ENCODE peak calls at places on chromosomes 7 and 10, in six cellular contexts. One of them, this sample, is unnamed.

GRCh38 chr7:19491821-19492452 is 216.9 kb downstream of the POLR1F start:
- DNase-seq in NCI-H510A: no peak
- DNase-seq in HTR-8/SVneo: peak
- DNase-seq in T1000: no peak
- DNase-seq in naive thymus-derived CD8-positive, alpha-beta T cell: no peak
- DNase-seq in glutamatergic neuron: no peak
- DNase-seq in this sample: peak

GRCh38 chr7:140155428-140155827 is 21.4 kb downstream of the KDM7A start:
- DNase-seq in NCI-H510A: no peak
- DNase-seq in HTR-8/SVneo: no peak
- DNase-seq in T1000: no peak
- DNase-seq in naive thymus-derived CD8-positive, alpha-beta T cell: no peak
- DNase-seq in glutamatergic neuron: no peak
- DNase-seq in this sample: no peak

GRCh38 chr10:66187096-66187733 is 738.6 kb upstream of the LRRTM3 start:
- DNase-seq in NCI-H510A: no peak
- DNase-seq in HTR-8/SVneo: no peak
- DNase-seq in T1000: no peak
- DNase-seq in naive thymus-derived CD8-positive, alpha-beta T cell: no peak
- DNase-seq in glutamatergic neuron: no peak
- DNase-seq in this sample: no peak

GRCh38 chr10:59754951-59755350 is 1.7 kb upstream of the MRLN start:
- DNase-seq in NCI-H510A: no peak
- DNase-seq in HTR-8/SVneo: no peak
- DNase-seq in T1000: no peak
- DNase-seq in naive thymus-derived CD8-positive, alpha-beta T cell: no peak
- DNase-seq in glutamatergic neuron: no peak
- DNase-seq in this sample: no peak

GRCh38 chr10:34494012-34494411 is 321.1 kb downstream of the PARD3 start:
- DNase-seq in NCI-H510A: no peak
- DNase-seq in HTR-8/SVneo: peak
- DNase-seq in T1000: no peak
- DNase-seq in naive thymus-derived CD8-positive, alpha-beta T cell: no peak
- DNase-seq in glutamatergic neuron: no peak
- DNase-seq in this sample: peak

GRCh38 chr7:157564518-157565177 is 227.8 kb downstream of the DNAJB6 start:
- DNase-seq in NCI-H510A: no peak
- DNase-seq in HTR-8/SVneo: peak
- DNase-seq in T1000: no peak
- DNase-seq in naive thymus-derived CD8-positive, alpha-beta T cell: no peak
- DNase-seq in glutamatergic neuron: no peak
- DNase-seq in this sample: peak

GRCh38 chr10:89785095-89785494 is 83.7 kb downstream of the KIF20B start:
- DNase-seq in NCI-H510A: no peak
- DNase-seq in HTR-8/SVneo: no peak
- DNase-seq in T1000: no peak
- DNase-seq in naive thymus-derived CD8-positive, alpha-beta T cell: no peak
- DNase-seq in glutamatergic neuron: no peak
- DNase-seq in this sample: peak

GRCh38 chr7:140041626-140042385 is 20.9 kb downstream of the PARP12 start:
- DNase-seq in NCI-H510A: no peak
- DNase-seq in HTR-8/SVneo: no peak
- DNase-seq in T1000: no peak
- DNase-seq in naive thymus-derived CD8-positive, alpha-beta T cell: no peak
- DNase-seq in glutamatergic neuron: no peak
- DNase-seq in this sample: no peak

GRCh38 chr7:34036069-34036920 is 131.0 kb downstream of the BMPER start:
- DNase-seq in NCI-H510A: no peak
- DNase-seq in HTR-8/SVneo: no peak
- DNase-seq in T1000: no peak
- DNase-seq in naive thymus-derived CD8-positive, alpha-beta T cell: no peak
- DNase-seq in glutamatergic neuron: no peak
- DNase-seq in this sample: no peak

GRCh38 chr7:6156734-6157133 is 115.7 kb downstream of the CYTH3 start:
- DNase-seq in NCI-H510A: no peak
- DNase-seq in HTR-8/SVneo: no peak
- DNase-seq in T1000: no peak
- DNase-seq in naive thymus-derived CD8-positive, alpha-beta T cell: no peak
- DNase-seq in glutamatergic neuron: no peak
- DNase-seq in this sample: no peak

GRCh38 chr7:50491209-50491608 is 41.1 kb upstream of the FIGNL1 start:
- DNase-seq in NCI-H510A: no peak
- DNase-seq in HTR-8/SVneo: no peak
- DNase-seq in T1000: no peak
- DNase-seq in naive thymus-derived CD8-positive, alpha-beta T cell: no peak
- DNase-seq in glutamatergic neuron: no peak
- DNase-seq in this sample: no peak

GRCh38 chr7:139695616-139696015 is 82.2 kb downstream of the HIPK2 start:
- DNase-seq in NCI-H510A: no peak
- DNase-seq in HTR-8/SVneo: no peak
- DNase-seq in T1000: no peak
- DNase-seq in naive thymus-derived CD8-positive, alpha-beta T cell: no peak
- DNase-seq in glutamatergic neuron: no peak
- DNase-seq in this sample: no peak

GRCh38 chr7:150357277-150357676 is 11.3 kb upstream of the REPIN1 start:
- DNase-seq in NCI-H510A: peak
- DNase-seq in HTR-8/SVneo: no peak
- DNase-seq in T1000: no peak
- DNase-seq in naive thymus-derived CD8-positive, alpha-beta T cell: peak
- DNase-seq in glutamatergic neuron: no peak
- DNase-seq in this sample: no peak

GRCh38 chr7:92731327-92732063 is 104.9 kb downstream of the CDK6 start:
- DNase-seq in NCI-H510A: no peak
- DNase-seq in HTR-8/SVneo: no peak
- DNase-seq in T1000: no peak
- DNase-seq in naive thymus-derived CD8-positive, alpha-beta T cell: no peak
- DNase-seq in glutamatergic neuron: no peak
- DNase-seq in this sample: peak

GRCh38 chr10:125022671-125023070 is 80.7 kb downstream of the ZRANB1 start:
- DNase-seq in NCI-H510A: no peak
- DNase-seq in HTR-8/SVneo: no peak
- DNase-seq in T1000: no peak
- DNase-seq in naive thymus-derived CD8-positive, alpha-beta T cell: no peak
- DNase-seq in glutamatergic neuron: no peak
- DNase-seq in this sample: no peak

GRCh38 chr10:71766717-71767419 is 6.5 kb downstream of the VSIR start:
- DNase-seq in NCI-H510A: no peak
- DNase-seq in HTR-8/SVneo: peak
- DNase-seq in T1000: peak
- DNase-seq in naive thymus-derived CD8-positive, alpha-beta T cell: no peak
- DNase-seq in glutamatergic neuron: no peak
- DNase-seq in this sample: peak

GRCh38 chr7:150586778-150587152 is 19.6 kb downstream of the GIMAP4 start:
- DNase-seq in NCI-H510A: no peak
- DNase-seq in HTR-8/SVneo: no peak
- DNase-seq in T1000: no peak
- DNase-seq in naive thymus-derived CD8-positive, alpha-beta T cell: no peak
- DNase-seq in glutamatergic neuron: no peak
- DNase-seq in this sample: no peak

GRCh38 chr10:44300666-44301649 is 83.9 kb downstream of the CXCL12 start:
- DNase-seq in NCI-H510A: no peak
- DNase-seq in HTR-8/SVneo: peak
- DNase-seq in T1000: peak
- DNase-seq in naive thymus-derived CD8-positive, alpha-beta T cell: no peak
- DNase-seq in glutamatergic neuron: no peak
- DNase-seq in this sample: peak

GRCh38 chr7:95491201-95491600 is 5.5 kb downstream of the ASB4 start:
- DNase-seq in NCI-H510A: no peak
- DNase-seq in HTR-8/SVneo: no peak
- DNase-seq in T1000: no peak
- DNase-seq in naive thymus-derived CD8-positive, alpha-beta T cell: no peak
- DNase-seq in glutamatergic neuron: no peak
- DNase-seq in this sample: no peak

GRCh38 chr7:2626498-2627117 is 5.2 kb upstream of the TTYH3 start:
- DNase-seq in NCI-H510A: no peak
- DNase-seq in HTR-8/SVneo: no peak
- DNase-seq in T1000: no peak
- DNase-seq in naive thymus-derived CD8-positive, alpha-beta T cell: no peak
- DNase-seq in glutamatergic neuron: no peak
- DNase-seq in this sample: no peak

GRCh38 chr7:1542841-1543747 is 12.6 kb downstream of the MAFK start:
- DNase-seq in NCI-H510A: no peak
- DNase-seq in HTR-8/SVneo: no peak
- DNase-seq in T1000: no peak
- DNase-seq in naive thymus-derived CD8-positive, alpha-beta T cell: no peak
- DNase-seq in glutamatergic neuron: peak
- DNase-seq in this sample: no peak

GRCh38 chr10:5632430-5632829 is 34.0 kb downstream of the ASB13 start:
- DNase-seq in NCI-H510A: no peak
- DNase-seq in HTR-8/SVneo: no peak
- DNase-seq in T1000: no peak
- DNase-seq in naive thymus-derived CD8-positive, alpha-beta T cell: no peak
- DNase-seq in glutamatergic neuron: no peak
- DNase-seq in this sample: peak

GRCh38 chr10:102322914-102323313 is 72.6 kb upstream of the NFKB2 start:
- DNase-seq in NCI-H510A: no peak
- DNase-seq in HTR-8/SVneo: no peak
- DNase-seq in T1000: no peak
- DNase-seq in naive thymus-derived CD8-positive, alpha-beta T cell: peak
- DNase-seq in glutamatergic neuron: no peak
- DNase-seq in this sample: no peak

GRCh38 chr10:34319197-34319846 is 495.8 kb downstream of the PARD3 start:
- DNase-seq in NCI-H510A: peak
- DNase-seq in HTR-8/SVneo: peak
- DNase-seq in T1000: peak
- DNase-seq in naive thymus-derived CD8-positive, alpha-beta T cell: no peak
- DNase-seq in glutamatergic neuron: no peak
- DNase-seq in this sample: peak

GRCh38 chr7:105828141-105828540 is 48.3 kb downstream of the ATXN7L1 start:
- DNase-seq in NCI-H510A: no peak
- DNase-seq in HTR-8/SVneo: no peak
- DNase-seq in T1000: no peak
- DNase-seq in naive thymus-derived CD8-positive, alpha-beta T cell: no peak
- DNase-seq in glutamatergic neuron: no peak
- DNase-seq in this sample: no peak

GRCh38 chr7:151435971-151436370 is 4.0 kb downstream of the CRYGN start:
- DNase-seq in NCI-H510A: no peak
- DNase-seq in HTR-8/SVneo: no peak
- DNase-seq in T1000: no peak
- DNase-seq in naive thymus-derived CD8-positive, alpha-beta T cell: no peak
- DNase-seq in glutamatergic neuron: no peak
- DNase-seq in this sample: no peak

GRCh38 chr7:17822557-17823173 is 117.6 kb downstream of the SNX13 start:
- DNase-seq in NCI-H510A: no peak
- DNase-seq in HTR-8/SVneo: no peak
- DNase-seq in T1000: no peak
- DNase-seq in naive thymus-derived CD8-positive, alpha-beta T cell: no peak
- DNase-seq in glutamatergic neuron: no peak
- DNase-seq in this sample: no peak

GRCh38 chr7:92435542-92435941 is 11.7 kb upstream of the GATAD1 start:
- DNase-seq in NCI-H510A: no peak
- DNase-seq in HTR-8/SVneo: no peak
- DNase-seq in T1000: no peak
- DNase-seq in naive thymus-derived CD8-positive, alpha-beta T cell: no peak
- DNase-seq in glutamatergic neuron: no peak
- DNase-seq in this sample: no peak

GRCh38 chr7:16421333-16422099 is at the start of gene CRPPA:
- DNase-seq in NCI-H510A: peak
- DNase-seq in HTR-8/SVneo: no peak
- DNase-seq in T1000: no peak
- DNase-seq in naive thymus-derived CD8-positive, alpha-beta T cell: no peak
- DNase-seq in glutamatergic neuron: peak
- DNase-seq in this sample: peak

GRCh38 chr7:93949468-93949867 is 27.9 kb downstream of the GNG11 start:
- DNase-seq in NCI-H510A: no peak
- DNase-seq in HTR-8/SVneo: peak
- DNase-seq in T1000: peak
- DNase-seq in naive thymus-derived CD8-positive, alpha-beta T cell: no peak
- DNase-seq in glutamatergic neuron: no peak
- DNase-seq in this sample: peak

GRCh38 chr10:60024506-60024905 is 118.2 kb upstream of the CCDC6 start:
- DNase-seq in NCI-H510A: no peak
- DNase-seq in HTR-8/SVneo: no peak
- DNase-seq in T1000: no peak
- DNase-seq in naive thymus-derived CD8-positive, alpha-beta T cell: no peak
- DNase-seq in glutamatergic neuron: no peak
- DNase-seq in this sample: no peak

GRCh38 chr7:3134715-3135114 is 91.0 kb upstream of the CARD11 start:
- DNase-seq in NCI-H510A: no peak
- DNase-seq in HTR-8/SVneo: no peak
- DNase-seq in T1000: no peak
- DNase-seq in naive thymus-derived CD8-positive, alpha-beta T cell: no peak
- DNase-seq in glutamatergic neuron: no peak
- DNase-seq in this sample: no peak

GRCh38 chr7:144857463-144857862 is 21.6 kb upstream of the TPK1 start:
- DNase-seq in NCI-H510A: no peak
- DNase-seq in HTR-8/SVneo: no peak
- DNase-seq in T1000: no peak
- DNase-seq in naive thymus-derived CD8-positive, alpha-beta T cell: no peak
- DNase-seq in glutamatergic neuron: no peak
- DNase-seq in this sample: no peak

GRCh38 chr7:33669251-33669670 is 236.1 kb upstream of the BMPER start:
- DNase-seq in NCI-H510A: peak
- DNase-seq in HTR-8/SVneo: peak
- DNase-seq in T1000: no peak
- DNase-seq in naive thymus-derived CD8-positive, alpha-beta T cell: no peak
- DNase-seq in glutamatergic neuron: no peak
- DNase-seq in this sample: no peak

GRCh38 chr7:106563466-106564150 is 97.3 kb downstream of the CCDC71L start:
- DNase-seq in NCI-H510A: no peak
- DNase-seq in HTR-8/SVneo: no peak
- DNase-seq in T1000: no peak
- DNase-seq in naive thymus-derived CD8-positive, alpha-beta T cell: no peak
- DNase-seq in glutamatergic neuron: no peak
- DNase-seq in this sample: no peak